ENCODE peak calls at places on chromosomes 1 and 21, in seven cellular contexts. O, V, A, B, W, F and Q are unnamed samples.

GRCh38 chr1:19445417-19446342 is 39.7 kb downstream of the CAPZB start:
- DNase-seq in O (no peak), V (no peak), A (no peak), B (no peak), W (no peak), F (peak), Q (no peak)

GRCh38 chr21:44450999-44451398 is 4.3 kb upstream of the LRRC3 start:
- DNase-seq in O (no peak), V (no peak), A (no peak), B (peak), W (no peak), F (no peak), Q (no peak)

GRCh38 chr1:8711161-8711560 is 106.3 kb downstream of the RERE start:
- DNase-seq in O (no peak), V (no peak), A (no peak), B (no peak), W (no peak), F (no peak), Q (no peak)

GRCh38 chr1:112375701-112376100 is 20.3 kb upstream of the CTTNBP2NL start:
- DNase-seq in O (no peak), V (no peak), A (no peak), B (no peak), W (no peak), F (no peak), Q (no peak)

GRCh38 chr1:59432531-59433439 is 135.9 kb downstream of the FGGY start:
- DNase-seq in O (no peak), V (no peak), A (no peak), B (no peak), W (no peak), F (no peak), Q (no peak)

GRCh38 chr21:38289697-38290096 is 32.9 kb downstream of the KCNJ15 start:
- DNase-seq in O (no peak), V (peak), A (peak), B (peak), W (no peak), F (no peak), Q (no peak)

GRCh38 chr1:31372961-31373896 is at the start of gene FABP3:
- DNase-seq in O (peak), V (peak), A (no peak), B (peak), W (peak), F (peak), Q (peak)

GRCh38 chr1:10599194-10599861 is 124.6 kb downstream of the PEX14 start:
- DNase-seq in O (no peak), V (no peak), A (no peak), B (no peak), W (no peak), F (no peak), Q (no peak)

GRCh38 chr1:178501705-178502329 is 5.1 kb upstream of the CLEC20A start:
- DNase-seq in O (peak), V (peak), A (peak), B (peak), W (peak), F (peak), Q (peak)

GRCh38 chr21:46150073-46150472 is 5.3 kb downstream of the FTCD start:
- DNase-seq in O (no peak), V (no peak), A (no peak), B (no peak), W (no peak), F (no peak), Q (no peak)

GRCh38 chr1:113452921-113453770 is 62.8 kb downstream of the MAGI3 start:
- DNase-seq in O (no peak), V (peak), A (no peak), B (no peak), W (no peak), F (peak), Q (peak)

GRCh38 chr1:19954059-19954458 is 25.4 kb downstream of the PLA2G2A start:
- DNase-seq in O (no peak), V (no peak), A (no peak), B (no peak), W (no peak), F (no peak), Q (no peak)

GRCh38 chr1:232853994-232854532 is 48.8 kb downstream of the MAP10 start:
- DNase-seq in O (no peak), V (no peak), A (no peak), B (no peak), W (no peak), F (peak), Q (no peak)

GRCh38 chr1:219220945-219221344 is 47.3 kb downstream of the LYPLAL1 start:
- DNase-seq in O (no peak), V (no peak), A (no peak), B (no peak), W (no peak), F (no peak), Q (no peak)

GRCh38 chr1:174217787-174218574 is 58.7 kb downstream of the RABGAP1L start:
- DNase-seq in O (no peak), V (peak), A (peak), B (no peak), W (no peak), F (no peak), Q (peak)

GRCh38 chr1:181551249-181551648 is 67.9 kb downstream of the CACNA1E start:
- DNase-seq in O (peak), V (peak), A (no peak), B (no peak), W (no peak), F (no peak), Q (no peak)

GRCh38 chr21:33021150-33021549 is 4.6 kb upstream of the OLIG2 start:
- DNase-seq in O (no peak), V (no peak), A (no peak), B (no peak), W (no peak), F (no peak), Q (no peak)

GRCh38 chr1:230352537-230352936 is 73.6 kb downstream of the PGBD5 start:
- DNase-seq in O (no peak), V (no peak), A (no peak), B (no peak), W (no peak), F (no peak), Q (no peak)

GRCh38 chr1:6466023-6466422 is at the start of gene TNFRSF25:
- DNase-seq in O (no peak), V (no peak), A (no peak), B (no peak), W (no peak), F (no peak), Q (no peak)

GRCh38 chr1:111571987-111572386 is 47.6 kb upstream of the RAP1A start:
- DNase-seq in O (no peak), V (no peak), A (no peak), B (no peak), W (no peak), F (no peak), Q (no peak)